ENCODE peak calls at places on chromosome 12, in eight cellular contexts. One of them, this sample, is unnamed.

GRCh38 chr12:75917704-75918103 is 113.9 kb downstream of the PHLDA1 start:
- DNase-seq in AML-193: no peak
- DNase-seq in RPMI8226: no peak
- DNase-seq in caudate nucleus: no peak
- DNase-seq in HEK293T: no peak
- DNase-seq in activated CD4-positive, alpha-beta T cell treated with anti-CD3 and anti-CD28 coated beads, Interleukin-2, amount 50 U/mL, for 1 hour: no peak
- DNase-seq in PC-3: no peak
- DNase-seq in CD4-positive, alpha-beta T cell: no peak
- DNase-seq in this sample: peak; percentile 17

GRCh38 chr12:47223848-47224213 is 144.1 kb upstream of the AMIGO2 start:
- DNase-seq in AML-193: no peak
- DNase-seq in RPMI8226: no peak
- DNase-seq in caudate nucleus: no peak
- DNase-seq in HEK293T: no peak
- DNase-seq in activated CD4-positive, alpha-beta T cell treated with anti-CD3 and anti-CD28 coated beads, Interleukin-2, amount 50 U/mL, for 1 hour: no peak
- DNase-seq in PC-3: no peak
- DNase-seq in CD4-positive, alpha-beta T cell: no peak
- DNase-seq in this sample: no peak

GRCh38 chr12:47860279-47860841 is 40.7 kb upstream of the HDAC7 start:
- DNase-seq in AML-193: no peak
- DNase-seq in RPMI8226: no peak
- DNase-seq in caudate nucleus: no peak
- DNase-seq in HEK293T: no peak
- DNase-seq in activated CD4-positive, alpha-beta T cell treated with anti-CD3 and anti-CD28 coated beads, Interleukin-2, amount 50 U/mL, for 1 hour: no peak
- DNase-seq in PC-3: no peak
- DNase-seq in CD4-positive, alpha-beta T cell: no peak
- DNase-seq in this sample: no peak

GRCh38 chr12:124273630-124274029 is 21.3 kb upstream of the RFLNA start:
- DNase-seq in AML-193: peak; percentile 26
- DNase-seq in RPMI8226: peak; percentile 69
- DNase-seq in caudate nucleus: no peak
- DNase-seq in HEK293T: peak; percentile 76
- DNase-seq in activated CD4-positive, alpha-beta T cell treated with anti-CD3 and anti-CD28 coated beads, Interleukin-2, amount 50 U/mL, for 1 hour: no peak
- DNase-seq in PC-3: peak; percentile 53
- DNase-seq in CD4-positive, alpha-beta T cell: no peak
- DNase-seq in this sample: peak; percentile 22

GRCh38 chr12:8822298-8822697 is at the start of gene A2ML1:
- DNase-seq in AML-193: no peak
- DNase-seq in RPMI8226: no peak
- DNase-seq in caudate nucleus: no peak
- DNase-seq in HEK293T: no peak
- DNase-seq in activated CD4-positive, alpha-beta T cell treated with anti-CD3 and anti-CD28 coated beads, Interleukin-2, amount 50 U/mL, for 1 hour: no peak
- DNase-seq in PC-3: peak; percentile 72
- DNase-seq in CD4-positive, alpha-beta T cell: no peak
- DNase-seq in this sample: no peak

GRCh38 chr12:1916396-1917171 is 1.9 kb downstream of the CACNA2D4 start:
- DNase-seq in AML-193: no peak
- DNase-seq in RPMI8226: no peak
- DNase-seq in caudate nucleus: no peak
- DNase-seq in HEK293T: peak; percentile 4
- DNase-seq in activated CD4-positive, alpha-beta T cell treated with anti-CD3 and anti-CD28 coated beads, Interleukin-2, amount 50 U/mL, for 1 hour: no peak
- DNase-seq in PC-3: no peak
- DNase-seq in CD4-positive, alpha-beta T cell: no peak
- DNase-seq in this sample: no peak

GRCh38 chr12:106452309-106452708 is 94.8 kb downstream of the POLR3B start:
- DNase-seq in AML-193: no peak
- DNase-seq in RPMI8226: no peak
- DNase-seq in caudate nucleus: no peak
- DNase-seq in HEK293T: peak; percentile 21
- DNase-seq in activated CD4-positive, alpha-beta T cell treated with anti-CD3 and anti-CD28 coated beads, Interleukin-2, amount 50 U/mL, for 1 hour: no peak
- DNase-seq in PC-3: no peak
- DNase-seq in CD4-positive, alpha-beta T cell: no peak
- DNase-seq in this sample: no peak

GRCh38 chr12:40170593-40170992 is 54.2 kb upstream of the LRRK2 start:
- DNase-seq in AML-193: no peak
- DNase-seq in RPMI8226: no peak
- DNase-seq in caudate nucleus: no peak
- DNase-seq in HEK293T: no peak
- DNase-seq in activated CD4-positive, alpha-beta T cell treated with anti-CD3 and anti-CD28 coated beads, Interleukin-2, amount 50 U/mL, for 1 hour: no peak
- DNase-seq in PC-3: no peak
- DNase-seq in CD4-positive, alpha-beta T cell: no peak
- DNase-seq in this sample: no peak

GRCh38 chr12:30796508-30796780 is 41.7 kb upstream of the CAPRIN2 start:
- DNase-seq in AML-193: no peak
- DNase-seq in RPMI8226: no peak
- DNase-seq in caudate nucleus: peak; percentile 39
- DNase-seq in HEK293T: peak; percentile 55
- DNase-seq in activated CD4-positive, alpha-beta T cell treated with anti-CD3 and anti-CD28 coated beads, Interleukin-2, amount 50 U/mL, for 1 hour: no peak
- DNase-seq in PC-3: peak; percentile 58
- DNase-seq in CD4-positive, alpha-beta T cell: no peak
- DNase-seq in this sample: no peak

GRCh38 chr12:132089407-132089910 is 54.7 kb downstream of the DDX51 start:
- DNase-seq in AML-193: no peak
- DNase-seq in RPMI8226: no peak
- DNase-seq in caudate nucleus: no peak
- DNase-seq in HEK293T: no peak
- DNase-seq in activated CD4-positive, alpha-beta T cell treated with anti-CD3 and anti-CD28 coated beads, Interleukin-2, amount 50 U/mL, for 1 hour: no peak
- DNase-seq in PC-3: no peak
- DNase-seq in CD4-positive, alpha-beta T cell: no peak
- DNase-seq in this sample: no peak

GRCh38 chr12:65384240-65384639 is 105.8 kb downstream of the MSRB3 start:
- DNase-seq in AML-193: no peak
- DNase-seq in RPMI8226: no peak
- DNase-seq in caudate nucleus: no peak
- DNase-seq in HEK293T: no peak
- DNase-seq in activated CD4-positive, alpha-beta T cell treated with anti-CD3 and anti-CD28 coated beads, Interleukin-2, amount 50 U/mL, for 1 hour: no peak
- DNase-seq in PC-3: no peak
- DNase-seq in CD4-positive, alpha-beta T cell: no peak
- DNase-seq in this sample: no peak

GRCh38 chr12:43436597-43436996 is 115.4 kb downstream of the ADAMTS20 start:
- DNase-seq in AML-193: no peak
- DNase-seq in RPMI8226: no peak
- DNase-seq in caudate nucleus: no peak
- DNase-seq in HEK293T: no peak
- DNase-seq in activated CD4-positive, alpha-beta T cell treated with anti-CD3 and anti-CD28 coated beads, Interleukin-2, amount 50 U/mL, for 1 hour: no peak
- DNase-seq in PC-3: no peak
- DNase-seq in CD4-positive, alpha-beta T cell: no peak
- DNase-seq in this sample: no peak

GRCh38 chr12:86421333-86421732 is 165.1 kb upstream of the MGAT4C start:
- DNase-seq in AML-193: no peak
- DNase-seq in RPMI8226: no peak
- DNase-seq in caudate nucleus: no peak
- DNase-seq in HEK293T: no peak
- DNase-seq in activated CD4-positive, alpha-beta T cell treated with anti-CD3 and anti-CD28 coated beads, Interleukin-2, amount 50 U/mL, for 1 hour: no peak
- DNase-seq in PC-3: no peak
- DNase-seq in CD4-positive, alpha-beta T cell: no peak
- DNase-seq in this sample: no peak

GRCh38 chr12:115872919-115873357 is 404.6 kb downstream of the MED13L start:
- DNase-seq in AML-193: no peak
- DNase-seq in RPMI8226: no peak
- DNase-seq in caudate nucleus: no peak
- DNase-seq in HEK293T: no peak
- DNase-seq in activated CD4-positive, alpha-beta T cell treated with anti-CD3 and anti-CD28 coated beads, Interleukin-2, amount 50 U/mL, for 1 hour: no peak
- DNase-seq in PC-3: peak; percentile 99
- DNase-seq in CD4-positive, alpha-beta T cell: no peak
- DNase-seq in this sample: no peak

GRCh38 chr12:76890407-76891143 is 11.8 kb upstream of the CSRP2 start:
- DNase-seq in AML-193: no peak
- DNase-seq in RPMI8226: peak; percentile 66
- DNase-seq in caudate nucleus: peak; percentile 13
- DNase-seq in HEK293T: no peak
- DNase-seq in activated CD4-positive, alpha-beta T cell treated with anti-CD3 and anti-CD28 coated beads, Interleukin-2, amount 50 U/mL, for 1 hour: no peak
- DNase-seq in PC-3: peak; percentile 43
- DNase-seq in CD4-positive, alpha-beta T cell: peak; percentile 14
- DNase-seq in this sample: no peak

GRCh38 chr12:9033244-9033887 is 44.0 kb downstream of the KLRG1 start:
- DNase-seq in AML-193: no peak
- DNase-seq in RPMI8226: no peak
- DNase-seq in caudate nucleus: no peak
- DNase-seq in HEK293T: no peak
- DNase-seq in activated CD4-positive, alpha-beta T cell treated with anti-CD3 and anti-CD28 coated beads, Interleukin-2, amount 50 U/mL, for 1 hour: no peak
- DNase-seq in PC-3: no peak
- DNase-seq in CD4-positive, alpha-beta T cell: no peak
- DNase-seq in this sample: no peak

GRCh38 chr12:92553389-92553788 is 149.4 kb upstream of the PLEKHG7 start:
- DNase-seq in AML-193: no peak
- DNase-seq in RPMI8226: no peak
- DNase-seq in caudate nucleus: no peak
- DNase-seq in HEK293T: no peak
- DNase-seq in activated CD4-positive, alpha-beta T cell treated with anti-CD3 and anti-CD28 coated beads, Interleukin-2, amount 50 U/mL, for 1 hour: no peak
- DNase-seq in PC-3: no peak
- DNase-seq in CD4-positive, alpha-beta T cell: no peak
- DNase-seq in this sample: no peak

GRCh38 chr12:82954572-82954971 is 267.9 kb downstream of the TMTC2 start:
- DNase-seq in AML-193: no peak
- DNase-seq in RPMI8226: no peak
- DNase-seq in caudate nucleus: no peak
- DNase-seq in HEK293T: no peak
- DNase-seq in activated CD4-positive, alpha-beta T cell treated with anti-CD3 and anti-CD28 coated beads, Interleukin-2, amount 50 U/mL, for 1 hour: no peak
- DNase-seq in PC-3: no peak
- DNase-seq in CD4-positive, alpha-beta T cell: no peak
- DNase-seq in this sample: no peak